ENCODE peak calls at places on chromosomes 1 and 21, in four cellular contexts. I, F, C and M are unnamed samples. For H3K27me3, the result is how much of the 10 kb centered on the place peaks cover.

GRCh38 chr1:20413136-20413790 is 72.7 kb downstream of the CAMK2N1 start:
- DNase-seq in I (no peak), F (no peak), C (no peak), M (peak)

GRCh38 chr1:201964266-201964665 is 9.0 kb downstream of the TIMM17A start:
- DNase-seq in I (no peak), F (no peak), C (no peak), M (no peak)

GRCh38 chr1:108817016-108817415 is 39.9 kb downstream of the AKNAD1 start:
- DNase-seq in I (peak), F (no peak), C (no peak), M (peak)

GRCh38 chr1:106925750-106926149 is 130.7 kb upstream of the PRMT6 start:
- DNase-seq in I (no peak), F (no peak), C (no peak), M (no peak)

GRCh38 chr1:196464545-196464944 is 143.7 kb downstream of the KCNT2 start:
- DNase-seq in I (no peak), F (no peak), C (no peak), M (peak)

GRCh38 chr21:37565530-37566223 is 199.1 kb downstream of the DYRK1A start:
- DNase-seq in I (no peak), F (no peak), C (no peak), M (peak)

GRCh38 chr1:15883326-15883725 is 35.8 kb downstream of the SPEN start:
- DNase-seq in I (no peak), F (no peak), C (no peak), M (no peak)

GRCh38 chr1:178645826-178646200 is 79.2 kb upstream of the RALGPS2 start:
- DNase-seq in I (no peak), F (no peak), C (no peak), M (no peak)

GRCh38 chr1:1833916-1834325 is 55.7 kb upstream of the NADK start:
- DNase-seq in I (no peak), F (no peak), C (peak), M (no peak)

GRCh38 chr1:62953643-62954042 is 169.7 kb downstream of the ATG4C start:
- DNase-seq in I (no peak), F (no peak), C (no peak), M (no peak)

GRCh38 chr1:43960798-43961197 is 9.0 kb upstream of the DPH2 start:
- DNase-seq in I (no peak), F (no peak), C (no peak), M (no peak)

GRCh38 chr1:43319766-43320165 is 17.9 kb upstream of the MPL start:
- DNase-seq in I (no peak), F (no peak), C (no peak), M (no peak)

GRCh38 chr1:216183007-216183406 is 240.2 kb downstream of the USH2A start:
- DNase-seq in I (no peak), F (no peak), C (no peak), M (peak)

GRCh38 chr1:19639999-19640362 is 4.1 kb upstream of the NBL1 start:
- DNase-seq in I (no peak), F (no peak), C (no peak), M (no peak)

GRCh38 chr1:156571261-156571958 is 955 bp downstream of the IQGAP3 start:
- DNase-seq in I (no peak), F (no peak), C (no peak), M (peak)

GRCh38 chr1:167208624-167208976 is 12.1 kb upstream of the POU2F1 start:
- DNase-seq in I (no peak), F (no peak), C (no peak), M (no peak)

GRCh38 chr1:182257369-182258063 is 134.1 kb downstream of the GLUL start:
- DNase-seq in I (no peak), F (no peak), C (no peak), M (peak)

GRCh38 chr1:63569917-63570316 is 23.3 kb upstream of the PGM1 start:
- DNase-seq in I (no peak), F (no peak), C (no peak), M (no peak)

GRCh38 chr1:67801903-67802302 is 31.4 kb downstream of the GNG12 start:
- DNase-seq in I (no peak), F (no peak), C (no peak), M (peak)

GRCh38 chr1:26887125-26887524 is 3.0 kb downstream of the GPN2 start:
- DNase-seq in I (no peak), F (no peak), C (peak), M (no peak)

GRCh38 chr1:162753998-162754585 is 36.4 kb upstream of the HSD17B7 start:
- DNase-seq in I (no peak), F (no peak), C (no peak), M (no peak)

GRCh38 chr1:116820362-116820761 is 66.1 kb downstream of the CD2 start:
- DNase-seq in I (peak), F (no peak), C (no peak), M (peak)

GRCh38 chr21:43929217-43929971 is 64.4 kb downstream of the AGPAT3 start:
- DNase-seq in I (no peak), F (peak), C (no peak), M (no peak)

GRCh38 chr1:63813829-63814277 is 40.0 kb downstream of the ROR1 start:
- DNase-seq in I (no peak), F (no peak), C (peak), M (peak)

GRCh38 chr1:194227157-194227556 is 1040.7 kb upstream of the B3GALT2 start:
- DNase-seq in I (no peak), F (no peak), C (no peak), M (no peak)

GRCh38 chr1:29875557-29876028 is 639.3 kb downstream of the PTPRU start:
- DNase-seq in I (no peak), F (no peak), C (no peak), M (peak)

GRCh38 chr1:9687120-9687875 is 35.8 kb downstream of the PIK3CD start:
- DNase-seq in I (peak), F (peak), C (peak), M (peak)

GRCh38 chr1:78676347-78676982 is 26.8 kb downstream of the IFI44 start:
- DNase-seq in I (peak), F (no peak), C (peak), M (no peak)

DNA sequence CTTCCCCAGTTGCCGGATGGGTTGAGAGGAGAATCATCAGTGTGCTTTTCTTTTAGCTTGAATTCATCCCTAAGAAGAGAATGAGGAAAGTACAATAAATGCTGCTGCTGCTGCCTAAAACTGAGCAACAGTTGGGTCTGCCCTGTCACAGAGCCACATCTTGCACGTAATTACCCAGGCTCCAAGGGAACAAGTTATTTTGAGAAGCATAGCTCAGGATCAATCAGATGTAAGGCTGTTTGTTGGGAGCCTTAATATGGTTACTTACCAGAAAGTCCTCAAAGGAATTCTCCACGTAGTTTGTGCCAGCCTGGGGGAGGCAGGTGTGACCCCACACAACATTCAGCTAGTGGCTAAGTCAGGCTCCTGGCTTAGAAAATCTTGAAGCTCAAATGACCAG is 16.7 kb downstream of the ACTN2 start:
- DNase-seq in I (no peak), F (no peak), C (no peak), M (no peak)
- H3K4me3 ChIP-seq in I (no peak), F (no peak), C (no peak), M (no peak)

GRCh38 chr1:151978910-151979309 is 14.7 kb downstream of the S100A10 start:
- DNase-seq in I (no peak), F (no peak), C (no peak), M (no peak)
- H3K27me3 ChIP-seq in I (under half), F (under half), C (under half), M (under half)

GRCh38 chr1:209323743-209324142 is 259.8 kb upstream of the CAMK1G start:
- DNase-seq in I (no peak), F (no peak), C (peak), M (no peak)
- H3K4me3 ChIP-seq in I (no peak), F (no peak), C (no peak), M (no peak)

GRCh38 chr1:220876511-220877347 is 2.5 kb upstream of the HLX start:
- DNase-seq in I (no peak), F (no peak), C (no peak), M (no peak)
- H3K27me3 ChIP-seq in I (under half), F (under half), C (under half), M (under half)

GRCh38 chr1:36385410-36386261 is at the start of gene STK40:
- DNase-seq in I (peak), F (peak), C (peak), M (peak)

GRCh38 chr1:36384542-36385409 is 948 bp downstream of the STK40 start:
- DNase-seq in I (peak), F (peak), C (peak), M (peak)

GRCh38 chr1:36386262-36387140 is 777 bp upstream of the STK40 start:
- DNase-seq in I (peak), F (peak), C (peak), M (peak)

GRCh38 chr1:36389960-36390359 is 4.2 kb upstream of the STK40 start:
- DNase-seq in I (no peak), F (no peak), C (no peak), M (no peak)

DNA sequence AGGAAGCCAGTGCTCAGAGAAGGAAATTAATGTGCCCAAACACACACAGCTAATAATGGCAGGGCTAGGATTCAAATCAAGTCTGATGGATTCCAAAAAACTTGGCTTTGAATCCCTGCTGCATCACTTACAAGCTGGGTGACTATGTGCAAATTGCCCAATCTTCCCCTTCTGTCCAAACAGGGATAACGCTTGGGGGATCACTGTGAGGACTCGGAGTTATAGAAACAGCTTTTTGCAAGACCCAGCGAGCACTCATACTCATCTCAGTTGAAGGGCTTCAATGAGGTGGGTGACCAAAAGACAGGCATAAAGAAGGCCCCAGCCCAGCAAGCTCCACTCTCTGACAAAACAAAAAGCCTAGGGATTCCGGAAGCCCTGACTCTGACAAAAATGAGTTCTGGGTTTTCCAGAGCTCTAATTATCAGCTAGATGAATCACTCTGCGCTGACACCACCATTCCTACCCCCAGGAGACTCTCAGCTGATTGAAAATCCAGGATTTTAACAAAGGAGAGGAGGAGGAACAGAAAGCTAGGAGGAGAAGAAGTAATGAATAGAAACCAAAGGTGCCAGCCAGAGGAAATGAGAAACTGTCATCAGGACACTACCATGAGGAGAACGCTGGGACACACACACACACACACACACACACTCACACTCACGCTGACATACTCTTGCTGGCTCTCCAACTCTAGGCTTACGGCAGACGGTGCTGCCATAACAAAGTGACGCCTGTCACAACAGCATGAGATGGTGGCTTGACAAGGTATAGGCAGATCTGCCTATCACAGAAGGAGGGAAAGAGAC is 1.6 kb upstream of the STK40 start:
- DNase-seq in I (peak), F (no peak), C (no peak), M (peak)
- H3K4me3 ChIP-seq in I (peak), F (no peak), C (peak), M (peak)

DNA sequence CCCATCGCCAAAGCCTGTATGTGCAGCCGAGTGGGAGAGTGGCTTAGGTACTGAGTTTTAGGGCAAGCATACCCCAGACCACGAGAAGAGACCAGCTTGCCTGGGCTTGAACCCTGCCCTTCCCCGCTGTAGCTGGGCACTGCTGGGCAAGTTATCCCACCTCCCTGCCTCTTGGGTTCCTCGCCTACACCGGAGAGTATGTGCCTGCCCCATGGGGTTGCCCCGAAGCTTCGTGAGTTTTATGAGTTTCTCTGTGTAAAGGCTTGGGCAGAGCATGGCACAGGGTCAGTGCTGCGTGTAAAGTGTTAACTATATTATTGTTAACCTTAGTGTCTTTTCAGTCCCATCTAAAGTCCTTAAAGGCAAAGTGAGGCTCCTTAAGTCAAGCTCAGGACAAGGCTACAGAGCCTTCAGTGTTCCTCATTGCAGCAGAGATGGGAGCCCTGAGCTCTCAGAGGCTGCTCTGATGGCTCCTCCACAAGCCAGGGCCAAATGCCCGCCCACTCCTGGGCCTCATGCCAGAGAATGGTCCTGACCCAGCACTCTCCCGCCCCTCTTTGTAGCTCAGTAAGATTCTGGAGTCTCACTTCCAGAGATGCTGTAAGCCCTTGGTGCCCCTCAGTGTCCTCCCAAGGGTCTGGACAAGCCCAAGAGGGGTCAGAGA is 37.0 kb upstream of the KCNA10 start:
- DNase-seq in I (no peak), F (no peak), C (peak), M (peak)
- H3K27me3 ChIP-seq in I (under half), F (under half), C (under half), M (under half)

GRCh38 chr1:118947003-118947765 is 41.0 kb downstream of the TBX15 start:
- DNase-seq in I (no peak), F (no peak), C (no peak), M (no peak)

GRCh38 chr1:118948351-118948750 is 39.8 kb downstream of the TBX15 start:
- DNase-seq in I (no peak), F (no peak), C (no peak), M (no peak)

GRCh38 chr1:118949317-118949716 is 38.8 kb downstream of the TBX15 start:
- DNase-seq in I (no peak), F (no peak), C (no peak), M (no peak)

GRCh38 chr1:118948796-118949195 is 39.3 kb downstream of the TBX15 start:
- DNase-seq in I (no peak), F (no peak), C (no peak), M (no peak)

DNA sequence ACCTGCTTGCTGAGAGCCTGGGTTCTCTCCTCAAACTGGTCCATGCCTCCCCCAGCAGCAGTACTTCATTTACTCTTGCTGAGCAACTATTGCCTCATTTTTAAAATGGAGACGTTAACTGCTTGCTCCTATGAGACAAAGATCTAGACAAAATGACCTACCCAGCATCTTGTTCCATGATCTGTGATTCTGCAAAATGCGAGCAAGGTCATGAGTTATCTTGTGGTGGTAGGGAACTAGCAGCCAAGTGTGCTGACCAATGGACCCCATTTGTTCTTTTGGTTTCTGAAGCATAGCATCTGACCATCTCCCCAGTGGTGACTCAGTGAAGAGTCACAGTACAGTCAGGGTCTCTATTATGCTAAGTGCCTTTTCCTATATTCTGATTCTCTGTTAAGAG is 40.4 kb downstream of the TBX15 start:
- DNase-seq in I (no peak), F (no peak), C (no peak), M (peak)
- H3K4me3 ChIP-seq in I (no peak), F (no peak), C (no peak), M (no peak)

GRCh38 chr1:7624791-7625355 is 146.2 kb upstream of the VAMP3 start:
- DNase-seq in I (no peak), F (no peak), C (no peak), M (no peak)
- H3K27me3 ChIP-seq in I (under half), F (under half), C (under half), M (under half)

GRCh38 chr1:28518000-28518744 is 12.3 kb downstream of the RCC1 start:
- DNase-seq in I (peak), F (peak), C (peak), M (peak)
- H3K4me3 ChIP-seq in I (peak), F (peak), C (peak), M (peak)